ENCODE peak calls at places on chromosomes 16 and 17, in four cellular contexts. One of them, this sample, is unnamed.
A peak's percentile ranks its signal among the peaks of the same experiment; 100 is the strongest.

GRCh38 chr16:79628501-79628975 is 28.0 kb upstream of the MAF start:
- DNase-seq in ovary: no peak
- DNase-seq in AG04450: peak; percentile 24
- DNase-seq in A673: no peak
- DNase-seq in this sample: no peak

GRCh38 chr17:38660097-38661026 is 14.4 kb downstream of the EPOP start:
- DNase-seq in ovary: peak; percentile 18
- DNase-seq in AG04450: no peak
- DNase-seq in A673: no peak
- DNase-seq in this sample: peak; percentile 2

GRCh38 chr17:9291912-9292562 is 270.7 kb downstream of the NTN1 start:
- DNase-seq in ovary: peak; percentile 56
- DNase-seq in AG04450: peak; percentile 8
- DNase-seq in A673: peak; percentile 46
- DNase-seq in this sample: peak; percentile 77

GRCh38 chr17:1108810-1109605 is 70.8 kb downstream of the ABR start:
- DNase-seq in ovary: peak; percentile 76
- DNase-seq in AG04450: no peak
- DNase-seq in A673: peak; percentile 61
- DNase-seq in this sample: no peak

GRCh38 chr17:79053251-79053925 is 21.2 kb upstream of the ENGASE start:
- DNase-seq in ovary: no peak
- DNase-seq in AG04450: no peak
- DNase-seq in A673: no peak
- DNase-seq in this sample: no peak

GRCh38 chr17:2215616-2216364 is 87.8 kb downstream of the SMG6 start:
- DNase-seq in ovary: peak; percentile 82
- DNase-seq in AG04450: peak; percentile 85
- DNase-seq in A673: peak; percentile 87
- DNase-seq in this sample: peak; percentile 78

GRCh38 chr17:9700754-9701476 is 55.6 kb downstream of the USP43 start:
- DNase-seq in ovary: no peak
- DNase-seq in AG04450: no peak
- DNase-seq in A673: no peak
- DNase-seq in this sample: no peak

GRCh38 chr17:43661699-43662431 is at the start of gene MEOX1:
- DNase-seq in ovary: no peak
- DNase-seq in AG04450: no peak
- DNase-seq in A673: peak; percentile 89
- DNase-seq in this sample: no peak

GRCh38 chr17:79822583-79823124 is 16.6 kb downstream of the CBX4 start:
- DNase-seq in ovary: no peak
- DNase-seq in AG04450: no peak
- DNase-seq in A673: no peak
- DNase-seq in this sample: no peak

GRCh38 chr16:78629173-78629572 is 529.7 kb downstream of the WWOX start:
- DNase-seq in ovary: no peak
- DNase-seq in AG04450: no peak
- DNase-seq in A673: peak; percentile 24
- DNase-seq in this sample: no peak

GRCh38 chr17:66777689-66778225 is 57.2 kb upstream of the CACNG5 start:
- DNase-seq in ovary: no peak
- DNase-seq in AG04450: no peak
- DNase-seq in A673: peak; percentile 92
- DNase-seq in this sample: no peak

GRCh38 chr16:14286381-14287230 is 215.5 kb downstream of the MRTFB start:
- DNase-seq in ovary: peak; percentile 59
- DNase-seq in AG04450: no peak
- DNase-seq in A673: no peak
- DNase-seq in this sample: no peak

GRCh38 chr16:539901-540530 is 12.5 kb downstream of the CAPN15 start:
- DNase-seq in ovary: no peak
- DNase-seq in AG04450: peak; percentile 41
- DNase-seq in A673: no peak
- DNase-seq in this sample: no peak

GRCh38 chr16:84597518-84598390 is 20.1 kb downstream of the COTL1 start:
- DNase-seq in ovary: no peak
- DNase-seq in AG04450: no peak
- DNase-seq in A673: no peak
- DNase-seq in this sample: no peak

GRCh38 chr16:25135239-25135878 is 23.8 kb downstream of the LCMT1 start:
- DNase-seq in ovary: no peak
- DNase-seq in AG04450: peak; percentile 63
- DNase-seq in A673: peak; percentile 14
- DNase-seq in this sample: no peak

GRCh38 chr16:84462296-84463210 is 41.9 kb downstream of the MEAK7 start:
- DNase-seq in ovary: peak; percentile 15
- DNase-seq in AG04450: no peak
- DNase-seq in A673: no peak
- DNase-seq in this sample: no peak

GRCh38 chr17:17206149-17206912 is at the start of gene PLD6:
- DNase-seq in ovary: peak; percentile 93
- DNase-seq in AG04450: no peak
- DNase-seq in A673: peak; percentile 89
- DNase-seq in this sample: peak; percentile 82

GRCh38 chr16:57773680-57774295 is 28.5 kb downstream of the KIFC3 start:
- DNase-seq in ovary: no peak
- DNase-seq in AG04450: no peak
- DNase-seq in A673: no peak
- DNase-seq in this sample: no peak

GRCh38 chr16:54926166-54926838 is 4.4 kb upstream of the IRX5 start:
- DNase-seq in ovary: no peak
- DNase-seq in AG04450: no peak
- DNase-seq in A673: no peak
- DNase-seq in this sample: no peak

GRCh38 chr16:22648941-22649340 is 138.2 kb downstream of the NPIPB5 start:
- DNase-seq in ovary: no peak
- DNase-seq in AG04450: no peak
- DNase-seq in A673: no peak
- DNase-seq in this sample: no peak

GRCh38 chr17:21081967-21082366 is 39.2 kb upstream of the USP22 start:
- DNase-seq in ovary: no peak
- DNase-seq in AG04450: no peak
- DNase-seq in A673: no peak
- DNase-seq in this sample: no peak

DNA sequence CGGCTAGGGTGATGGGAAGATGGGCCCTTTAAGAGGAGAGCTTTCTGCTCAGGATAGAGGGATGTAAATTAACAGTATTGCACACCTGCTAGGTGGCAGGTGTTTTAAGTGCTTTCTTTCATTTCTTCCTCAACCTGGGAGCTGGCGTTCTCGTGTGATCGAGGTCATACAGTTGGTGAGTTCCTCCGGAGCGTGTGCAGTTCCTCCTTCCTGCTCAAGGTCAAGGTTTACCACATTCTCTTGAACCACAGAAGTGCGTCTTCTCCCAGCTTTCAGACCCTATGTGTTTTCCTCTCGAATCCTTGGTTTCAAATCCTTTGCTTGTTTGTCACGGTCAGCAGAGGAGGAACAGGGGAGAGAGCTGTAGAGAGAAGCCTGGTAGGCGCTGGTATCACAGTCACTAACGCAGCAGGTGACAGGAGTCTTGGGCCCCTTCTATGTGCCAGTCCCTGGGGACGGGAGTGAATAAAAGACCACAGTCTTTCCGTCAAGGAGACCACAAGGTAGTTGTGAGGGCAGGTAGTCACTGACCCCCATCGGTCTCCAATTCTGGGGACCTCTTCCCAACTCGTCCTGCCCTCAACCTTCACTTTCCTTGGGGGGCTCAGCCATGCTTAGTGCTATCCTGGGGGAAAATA is 788 bp downstream of the DNAI2 start:
- DNase-seq in ovary: no peak
- DNase-seq in AG04450: no peak
- DNase-seq in A673: no peak
- DNase-seq in this sample: no peak
- H3K27ac ChIP-seq in ovary: no peak overlapping the region
- H3K27ac ChIP-seq in AG04450: no peak overlapping the region
- H3K27ac ChIP-seq in A673: no peak overlapping the region
- H3K27ac ChIP-seq in this sample: no peak overlapping the region

GRCh38 chr17:57906910-57907309 is 48.3 kb downstream of the CUEDC1 start:
- DNase-seq in ovary: no peak
- DNase-seq in AG04450: no peak
- DNase-seq in A673: peak; percentile 46
- DNase-seq in this sample: no peak
- TF ChIP-seq CTCF in ovary: no peak
- TF ChIP-seq CTCF in AG04450: peak; percentile 22
- TF ChIP-seq CTCF in A673: peak; percentile 43
- TF ChIP-seq CTCF in this sample: no peak

GRCh38 chr17:81951785-81952684 is 5.0 kb upstream of the MYADML2 start:
- DNase-seq in ovary: no peak
- DNase-seq in AG04450: no peak
- DNase-seq in A673: no peak
- DNase-seq in this sample: no peak

GRCh38 chr17:81947189-81947588 is at the start of gene MYADML2:
- DNase-seq in ovary: no peak
- DNase-seq in AG04450: no peak
- DNase-seq in A673: no peak
- DNase-seq in this sample: no peak

GRCh38 chr17:81950501-81950900 is 3.5 kb upstream of the MYADML2 start:
- DNase-seq in ovary: no peak
- DNase-seq in AG04450: no peak
- DNase-seq in A673: no peak
- DNase-seq in this sample: no peak

GRCh38 chr17:81944858-81945257 is 2.2 kb downstream of the MYADML2 start:
- DNase-seq in ovary: no peak
- DNase-seq in AG04450: no peak
- DNase-seq in A673: no peak
- DNase-seq in this sample: no peak

DNA sequence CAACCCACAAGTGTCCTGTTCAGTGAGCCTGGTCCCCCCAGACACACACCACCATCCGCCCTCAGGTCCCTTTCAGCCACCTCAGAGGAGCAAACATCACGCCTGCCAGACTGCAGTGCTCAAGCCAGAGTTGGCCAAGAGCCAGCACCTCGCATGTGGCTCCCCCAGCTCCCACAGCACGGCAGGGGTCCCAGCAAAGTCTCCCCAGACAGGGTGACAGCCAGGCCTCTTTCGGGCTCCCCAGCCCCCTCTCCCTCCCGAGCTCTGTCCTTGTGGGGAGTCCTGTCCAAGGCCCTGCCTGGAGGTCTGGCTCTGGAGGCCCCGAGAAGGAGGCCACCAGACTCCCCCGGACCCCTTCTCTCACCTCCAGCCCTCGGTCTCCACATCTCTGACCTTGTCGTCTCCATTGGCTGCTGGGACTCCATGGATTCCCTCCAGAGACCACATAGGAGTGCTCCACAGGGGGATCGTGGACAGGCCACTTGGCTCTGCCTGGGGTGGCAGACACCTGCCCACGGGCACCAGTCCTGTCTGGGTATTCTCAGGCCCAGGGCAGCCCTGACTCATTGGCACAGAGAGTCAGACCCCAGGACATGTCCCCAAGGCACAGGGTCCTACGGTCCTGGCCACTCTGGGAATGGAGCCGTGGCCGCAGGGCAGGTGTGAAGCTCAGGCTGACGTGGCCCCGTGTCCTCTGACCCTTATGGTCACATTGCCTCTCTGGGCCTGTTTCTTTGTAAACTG is 1.8 kb upstream of the MYADML2 start:
- DNase-seq in ovary: no peak
- DNase-seq in AG04450: no peak
- DNase-seq in A673: no peak
- DNase-seq in this sample: no peak
- H3K4me3 ChIP-seq in ovary: no peak overlapping the region
- H3K4me3 ChIP-seq in AG04450: no peak overlapping the region
- H3K4me3 ChIP-seq in A673: no peak overlapping the region
- H3K4me3 ChIP-seq in this sample: no peak overlapping the region

GRCh38 chr16:2451851-2452320 is 8.0 kb upstream of the TEDC2 start:
- DNase-seq in ovary: peak; percentile 39
- DNase-seq in AG04450: no peak
- DNase-seq in A673: no peak
- DNase-seq in this sample: no peak

GRCh38 chr16:2450975-2451381 is 8.9 kb upstream of the TEDC2 start:
- DNase-seq in ovary: no peak
- DNase-seq in AG04450: no peak
- DNase-seq in A673: no peak
- DNase-seq in this sample: no peak

GRCh38 chr16:2449118-2449517 is 10.8 kb upstream of the TEDC2 start:
- DNase-seq in ovary: no peak
- DNase-seq in AG04450: no peak
- DNase-seq in A673: no peak
- DNase-seq in this sample: no peak

GRCh38 chr16:2450535-2450934 is 9.4 kb upstream of the TEDC2 start:
- DNase-seq in ovary: no peak
- DNase-seq in AG04450: no peak
- DNase-seq in A673: no peak
- DNase-seq in this sample: no peak

GRCh38 chr16:2447920-2448583 is 11.9 kb upstream of the TEDC2 start:
- DNase-seq in ovary: no peak
- DNase-seq in AG04450: no peak
- DNase-seq in A673: no peak
- DNase-seq in this sample: no peak
- H3K27ac ChIP-seq in ovary: no peak overlapping the region
- H3K27ac ChIP-seq in AG04450: peak overlapping the region; percentile 31
- H3K27ac ChIP-seq in A673: no peak overlapping the region
- H3K27ac ChIP-seq in this sample: no peak overlapping the region

This sample was measured in uterus.